ENCODE peak calls at places on chromosomes 11 and 22, in nine cellular contexts. F is A673, G is left ventricle myocardium inferior, B is esophagus squamous epithelium, V is heart left ventricle, Y is heart right ventricle, A is mammary epithelial cell, C is adrenal gland, I is cardiac muscle cell. S is an unnamed sample. For H3K9me3, the result is how much of the 10 kb centered on the place peaks cover.

GRCh38 chr11:3021125-3021524 is 29.0 kb upstream of the NAP1L4 start:
- DNase-seq in F (peak), G (no peak), B (no peak), V (no peak), Y (no peak), A (peak), C (no peak), I (peak), S (peak)

GRCh38 chr11:46916669-46917108 is 1.7 kb downstream of the LRP4 start:
- DNase-seq in F (peak), G (peak), B (no peak), V (peak), Y (peak), A (peak), C (peak), I (peak), S (peak)

GRCh38 chr11:7874061-7874460 is 57.0 kb downstream of the OR10A6 start:
- DNase-seq in F (no peak), G (no peak), B (no peak), V (no peak), Y (no peak), A (peak), C (no peak), I (no peak), S (no peak)

GRCh38 chr11:64023731-64024710 is 11.7 kb upstream of the FLRT1 start:
- DNase-seq in F (no peak), G (no peak), B (no peak), V (no peak), Y (no peak), A (no peak), C (no peak), I (no peak), S (no peak)

GRCh38 chr11:94658386-94658785 is 91.2 kb downstream of the PIWIL4 start:
- DNase-seq in F (no peak), G (peak), B (no peak), V (peak), Y (peak), A (no peak), C (peak), I (no peak), S (no peak)

GRCh38 chr22:17890892-17891291 is 116.6 kb upstream of the BID start:
- DNase-seq in F (no peak), G (no peak), B (no peak), V (no peak), Y (no peak), A (no peak), C (no peak), I (no peak), S (no peak)

GRCh38 chr22:36733271-36733670 is 29.7 kb upstream of the CACNG2 start:
- DNase-seq in F (no peak), G (no peak), B (no peak), V (no peak), Y (no peak), A (no peak), C (no peak), I (no peak), S (no peak)

GRCh38 chr11:61747389-61748285 is 4.8 kb upstream of the MYRF start:
- DNase-seq in F (peak), G (peak), B (no peak), V (peak), Y (peak), A (peak), C (peak), I (peak), S (peak)

GRCh38 chr11:19976281-19976941 is 183.9 kb downstream of the DBX1 start:
- DNase-seq in F (no peak), G (no peak), B (no peak), V (no peak), Y (no peak), A (no peak), C (no peak), I (no peak), S (no peak)

GRCh38 chr11:1887451-1888346 is 4.0 kb downstream of the PRR33 start:
- DNase-seq in F (no peak), G (no peak), B (no peak), V (no peak), Y (peak), A (no peak), C (no peak), I (no peak), S (no peak)
- TF ChIP-seq CTCF in F (no peak), G (no peak), B (no peak), V (no peak), Y (no peak), A (no peak), C (no peak), I (no peak), S (no peak)

DNA sequence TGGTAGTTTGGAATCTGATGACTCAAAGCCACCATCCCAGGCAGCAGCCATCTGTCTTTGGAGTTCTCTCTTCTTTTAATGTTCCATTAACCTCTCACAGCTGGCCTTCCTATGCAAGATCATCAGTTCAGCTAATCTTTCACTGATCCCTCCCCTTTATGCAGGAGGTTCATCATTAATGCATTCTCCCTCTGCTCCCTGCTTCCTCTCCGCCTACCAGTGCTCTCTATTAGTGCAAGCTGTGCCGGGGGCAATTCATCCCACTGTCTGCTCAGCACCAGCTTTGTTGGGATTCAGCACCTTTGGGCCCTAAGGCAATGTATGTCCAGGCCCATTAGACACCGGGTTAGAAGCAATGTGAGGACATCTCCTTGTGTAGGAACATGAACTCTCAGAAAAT is 413.0 kb upstream of the LRRC4C start:
- DNase-seq in F (no peak), G (no peak), B (no peak), V (no peak), Y (no peak), A (no peak), C (peak), I (no peak), S (no peak)
- H3K9me3 ChIP-seq in F (under half), G (under half), B (under half), V (under half), Y (under half), A (under half), C (under half), I (under half), S (under half)

DNA sequence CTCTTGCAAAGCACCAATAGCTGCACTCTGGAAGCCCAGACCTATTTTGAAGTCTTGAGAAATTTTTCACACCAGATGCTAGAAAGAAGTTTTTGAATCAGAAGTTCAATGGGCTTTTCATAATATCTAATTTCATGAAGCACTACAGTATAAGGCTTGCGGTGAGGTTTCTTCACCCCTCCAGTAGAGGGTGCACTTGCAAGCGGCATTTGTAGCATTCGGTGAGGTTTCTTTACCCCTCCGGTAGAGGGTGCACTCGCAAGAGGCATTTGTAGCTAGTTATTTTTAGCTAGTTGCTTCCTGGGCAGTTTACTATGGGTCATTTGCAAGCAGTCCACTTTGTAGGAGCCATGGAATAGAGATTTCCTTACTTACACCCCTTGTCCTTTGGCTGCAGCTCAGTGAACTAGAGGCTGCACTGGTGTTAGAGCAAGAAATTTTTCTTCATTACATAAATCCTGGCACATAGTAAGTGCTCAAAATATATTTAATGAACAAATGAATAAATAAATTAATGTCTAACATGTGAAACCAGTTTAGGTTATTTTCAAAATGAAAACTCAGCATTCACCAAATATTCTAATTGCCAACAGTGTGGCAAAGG is 7.8 kb upstream of the NOX4 start:
- DNase-seq in F (no peak), G (no peak), B (no peak), V (no peak), Y (no peak), A (no peak), C (no peak), I (no peak), S (no peak)
- TF ChIP-seq CTCF in F (peak), G (no peak), B (no peak), V (no peak), Y (no peak), A (peak), C (no peak), I (peak), S (no peak)

DNA sequence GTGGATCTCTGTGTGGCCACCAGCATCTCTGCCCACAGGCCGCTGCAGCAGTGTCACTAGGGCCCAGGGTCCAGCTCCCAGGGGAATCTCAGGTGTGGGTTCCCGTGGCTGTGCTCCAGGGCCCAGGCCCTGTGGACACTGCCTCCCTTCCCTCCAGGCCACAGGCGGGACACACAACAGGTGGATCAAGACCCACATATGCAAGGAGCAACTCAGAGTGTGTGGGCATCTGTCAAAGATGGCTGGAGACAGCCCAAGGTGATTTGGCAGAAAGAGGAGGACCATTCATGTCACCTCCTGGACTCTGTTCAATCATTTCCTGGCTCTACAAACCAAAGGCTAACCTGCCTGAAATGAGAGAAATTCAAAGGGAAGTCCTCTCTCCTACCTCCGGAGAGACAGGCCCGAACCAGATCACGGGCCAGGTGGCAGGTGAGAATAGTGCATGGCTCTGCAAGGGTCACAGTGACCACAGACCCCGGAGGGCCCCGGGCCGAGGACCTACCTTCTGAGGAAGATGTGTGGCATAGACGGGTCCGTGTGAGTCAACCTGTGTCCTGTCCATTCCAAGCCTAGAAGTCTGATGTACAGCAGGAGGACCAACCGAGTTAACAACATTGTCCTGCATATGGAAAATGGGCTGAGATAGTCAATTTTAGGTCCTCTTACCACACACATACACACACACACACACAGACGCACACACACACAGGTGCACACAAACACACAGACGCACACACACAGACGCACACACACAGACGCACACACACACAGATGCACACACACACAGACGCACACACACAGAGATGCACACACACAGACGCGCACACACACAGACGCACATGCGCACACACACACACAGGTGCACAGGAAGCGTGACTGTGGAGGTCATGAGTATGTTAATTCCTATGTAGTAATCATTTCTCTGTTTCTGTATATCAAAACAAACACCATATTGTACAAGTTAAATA is 1068.5 kb downstream of the BRD1 start:
- DNase-seq in F (no peak), G (no peak), B (no peak), V (peak), Y (no peak), A (no peak), C (peak), I (no peak), S (no peak)
- H3K9me3 ChIP-seq in F (under half), G (under half), B (under half), V (under half), Y (under half), A (under half), C (under half), I (under half), S (under half)

DNA sequence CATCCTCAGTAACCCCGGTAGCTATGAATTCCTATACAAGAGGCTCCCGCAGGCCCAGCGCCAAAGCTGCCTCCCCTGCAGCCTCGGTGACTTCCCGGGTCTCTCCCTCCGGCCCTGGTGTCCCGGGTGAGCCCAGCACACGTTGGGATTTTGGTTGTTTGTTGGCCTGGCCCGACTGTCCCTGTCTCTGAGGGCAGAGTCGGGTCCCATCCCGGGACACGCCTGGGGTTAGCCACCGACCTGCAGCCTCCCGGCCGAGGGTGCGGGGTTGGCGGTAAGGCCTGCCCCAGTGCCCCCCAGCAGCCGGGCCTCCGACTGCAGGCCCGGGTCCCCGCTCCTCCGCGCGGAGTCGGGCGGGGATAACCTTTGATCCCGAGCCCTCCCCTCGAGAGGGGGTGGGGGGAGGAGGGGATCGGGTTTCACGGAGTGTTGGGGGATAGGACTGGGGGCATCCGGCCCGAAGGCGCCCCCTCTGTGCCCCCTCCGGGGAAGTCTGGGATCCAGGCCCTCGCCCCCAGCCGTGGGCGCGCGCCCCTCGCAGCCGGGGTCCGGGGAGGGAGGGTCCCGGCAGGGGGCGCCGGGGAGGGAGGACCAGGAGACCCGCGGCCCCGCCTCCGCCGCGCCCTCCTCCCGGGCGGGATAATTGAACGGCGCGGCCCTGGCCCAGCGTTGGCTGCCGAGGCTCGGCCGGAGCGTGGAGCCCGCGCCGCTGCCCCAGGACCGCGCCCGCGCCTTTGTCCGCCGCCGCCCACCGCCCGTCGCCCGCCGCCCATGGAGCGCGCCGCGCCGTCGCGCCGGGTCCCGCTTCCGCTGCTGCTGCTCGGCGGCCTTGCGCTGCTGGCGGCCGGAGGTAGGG is at the start of gene FBLN1:
- DNase-seq in F (peak), G (peak), B (no peak), V (peak), Y (peak), A (no peak), C (no peak), I (peak), S (no peak)
- TF ChIP-seq CTCF in F (peak), G (no peak), B (no peak), V (no peak), Y (peak), A (no peak), C (no peak), I (peak), S (no peak)

GRCh38 chr11:70616317-70616716 is 218.0 kb downstream of the CTTN start:
- DNase-seq in F (no peak), G (no peak), B (no peak), V (no peak), Y (no peak), A (no peak), C (no peak), I (no peak), S (no peak)
- H3K9me3 ChIP-seq in F (under half), G (under half), B (under half), V (under half), Y (under half), A (under half), C (under half), I (under half), S (under half)

DNA sequence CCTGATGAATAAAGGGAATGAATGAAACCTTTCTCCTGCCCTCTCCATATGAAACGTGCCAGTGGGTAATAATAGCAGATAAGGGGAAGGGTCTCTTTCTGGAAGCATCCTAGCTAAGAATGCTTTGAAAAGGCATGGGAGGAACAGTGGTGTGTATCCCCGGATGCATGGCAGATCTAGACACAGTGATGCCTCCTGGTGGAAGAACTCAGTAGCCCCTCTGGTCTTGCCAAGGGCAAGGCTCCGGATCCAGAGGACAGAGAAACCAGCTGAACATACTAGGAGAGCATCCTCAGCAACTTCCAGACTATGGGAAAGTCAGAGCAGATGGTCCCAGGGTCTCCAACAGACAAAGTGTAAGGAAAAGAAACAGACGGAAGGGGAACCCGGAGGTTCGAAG is 6.4 kb downstream of the BAIAP2L2 start:
- DNase-seq in F (no peak), G (no peak), B (no peak), V (no peak), Y (no peak), A (no peak), C (no peak), I (peak), S (no peak)
- TF ChIP-seq CTCF in F (peak), G (peak), B (no peak), V (peak), Y (peak), A (no peak), C (no peak), I (peak), S (no peak)

GRCh38 chr11:70871881-70872280 is 380.5 kb downstream of the SHANK2 start:
- DNase-seq in F (no peak), G (no peak), B (no peak), V (no peak), Y (no peak), A (no peak), C (peak), I (no peak), S (no peak)
- H3K9me3 ChIP-seq in F (under half), G (under half), B (under half), V (under half), Y (under half), A (under half), C (under half), I (under half), S (under half)

GRCh38 chr22:32127904-32128303 is 31.2 kb downstream of the C22orf42 start:
- DNase-seq in F (no peak), G (no peak), B (no peak), V (no peak), Y (no peak), A (no peak), C (no peak), I (no peak), S (no peak)
- TF ChIP-seq CTCF in F (peak), G (no peak), B (no peak), V (no peak), Y (no peak), A (no peak), C (no peak), I (no peak), S (no peak)

S was measured in CD4-positive, alpha-beta T cell.